ENCODE peak calls at places on chromosomes 12 and 14, in four cellular contexts. I, S, A and J are unnamed samples.

GRCh38 chr12:66803972-66804371 is 125.1 kb upstream of the GRIP1 start:
- DNase-seq in I (no peak), S (no peak), A (no peak), J (peak)

GRCh38 chr12:48814313-48815280 is 3.7 kb upstream of the CACNB3 start:
- DNase-seq in I (peak), S (peak), A (peak), J (peak)

GRCh38 chr12:52860102-52860838 is 11.5 kb upstream of the KRT78 start:
- DNase-seq in I (peak), S (no peak), A (no peak), J (peak)

GRCh38 chr12:85558684-85559083 is 277.5 kb downstream of the RASSF9 start:
- DNase-seq in I (no peak), S (no peak), A (no peak), J (no peak)

GRCh38 chr14:29144598-29144997 is 378.0 kb downstream of the FOXG1 start:
- DNase-seq in I (peak), S (no peak), A (no peak), J (no peak)

GRCh38 chr12:53069621-53070410 is 9.4 kb downstream of the SPRYD3 start:
- DNase-seq in I (no peak), S (no peak), A (peak), J (no peak)

GRCh38 chr12:111438501-111438900 is 32.8 kb downstream of the SH2B3 start:
- DNase-seq in I (peak), S (peak), A (no peak), J (no peak)

GRCh38 chr14:31619440-31619839 is 58.2 kb downstream of the NUBPL start:
- DNase-seq in I (no peak), S (no peak), A (no peak), J (no peak)

GRCh38 chr12:123532808-123533649 is 490 bp downstream of the RILPL1 start:
- DNase-seq in I (peak), S (no peak), A (peak), J (peak)

GRCh38 chr14:24032727-24033418 is 18.9 kb upstream of the CARMIL3 start:
- DNase-seq in I (peak), S (no peak), A (no peak), J (peak)

GRCh38 chr12:57072661-57073060 is 5.9 kb downstream of the NEMP1 start:
- DNase-seq in I (no peak), S (no peak), A (no peak), J (no peak)

GRCh38 chr12:54431911-54432814 is 13.1 kb upstream of the ITGA5 start:
- DNase-seq in I (peak), S (no peak), A (peak), J (peak)

GRCh38 chr14:35944847-35945246 is 118.7 kb downstream of the BRMS1L start:
- DNase-seq in I (peak), S (no peak), A (no peak), J (no peak)

GRCh38 chr12:2832550-2833127 is 2.2 kb downstream of the NRIP2 start:
- DNase-seq in I (no peak), S (no peak), A (no peak), J (no peak)

GRCh38 chr14:91245029-91245428 is 525 bp upstream of the GPR68 start:
- DNase-seq in I (no peak), S (peak), A (no peak), J (no peak)

GRCh38 chr12:95836630-95837239 is 22.0 kb upstream of the SNRPF start:
- DNase-seq in I (peak), S (no peak), A (no peak), J (no peak)

GRCh38 chr12:1630081-1630826 is 1.2 kb downstream of the WNT5B start:
- DNase-seq in I (no peak), S (no peak), A (peak), J (no peak)

GRCh38 chr12:24605466-24605865 is 343.4 kb downstream of the BCAT1 start:
- DNase-seq in I (no peak), S (no peak), A (no peak), J (no peak)

GRCh38 chr14:106318700-106319099 is 792.3 kb downstream of the TMEM121 start:
- DNase-seq in I (no peak), S (peak), A (no peak), J (no peak)

GRCh38 chr14:96817750-96818666 is 20.8 kb downstream of the VRK1 start:
- DNase-seq in I (no peak), S (no peak), A (no peak), J (no peak)

GRCh38 chr12:56644654-56645053 is 1.1 kb downstream of the ATP5F1B start:
- DNase-seq in I (peak), S (no peak), A (no peak), J (no peak)

GRCh38 chr12:131860472-131861260 is 32.5 kb downstream of the MMP17 start:
- DNase-seq in I (peak), S (no peak), A (peak), J (peak)

GRCh38 chr12:40171501-40171900 is 53.3 kb upstream of the LRRK2 start:
- DNase-seq in I (no peak), S (no peak), A (no peak), J (no peak)

GRCh38 chr12:116015525-116015924 is 262.0 kb downstream of the MED13L start:
- DNase-seq in I (peak), S (no peak), A (no peak), J (no peak)

GRCh38 chr12:51200806-51201205 is 17.1 kb downstream of the POU6F1 start:
- DNase-seq in I (no peak), S (no peak), A (no peak), J (no peak)

GRCh38 chr12:22684124-22684523 is 59.2 kb downstream of the ETNK1 start:
- DNase-seq in I (no peak), S (no peak), A (no peak), J (no peak)

GRCh38 chr14:92985521-92985920 is 62.6 kb downstream of the CHGA start:
- DNase-seq in I (no peak), S (no peak), A (no peak), J (no peak)